ENCODE peak calls at places on chromosome 14, in six cellular contexts. B is mucosa of descending colon, G is fibroblast of the aortic adventitia, O is A549, L is esophagus squamous epithelium, D is kidney epithelial cell. H is an unnamed sample.

GRCh38 chr14:83164016-83164415 is 1630.4 kb upstream of the SEL1L start:
- DNase-seq in B (no peak), G (no peak), O (no peak), L (no peak), D (peak; percentile 75), H (no peak)

GRCh38 chr14:38125484-38125912 is 82.2 kb upstream of the SSTR1 start:
- DNase-seq in B (no peak), G (no peak), O (no peak), L (no peak), D (no peak), H (no peak)

GRCh38 chr14:77406718-77407117 is 16.6 kb downstream of the NOXRED1 start:
- DNase-seq in B (no peak), G (peak; percentile 50), O (no peak), L (no peak), D (no peak), H (no peak)

GRCh38 chr14:77641534-77642341 is 25.3 kb upstream of the SPTLC2 start:
- DNase-seq in B (peak; percentile 83), G (peak; percentile 76), O (peak; percentile 27), L (no peak), D (no peak), H (no peak)

GRCh38 chr14:55746533-55746932 is 166.5 kb downstream of the KTN1 start:
- DNase-seq in B (no peak), G (peak; percentile 14), O (no peak), L (no peak), D (no peak), H (no peak)

GRCh38 chr14:66330916-66331315 is 155.3 kb upstream of the CCDC196 start:
- DNase-seq in B (no peak), G (peak; percentile 37), O (no peak), L (no peak), D (no peak), H (no peak)

GRCh38 chr14:71141701-71142374 is 234.6 kb downstream of the PCNX1 start:
- DNase-seq in B (no peak), G (peak; percentile 58), O (no peak), L (no peak), D (no peak), H (no peak)

GRCh38 chr14:84468153-84468552 is 1061.8 kb upstream of the FLRT2 start:
- DNase-seq in B (no peak), G (no peak), O (no peak), L (no peak), D (no peak), H (no peak)

GRCh38 chr14:104882325-104882973 is 17.4 kb downstream of the CEP170B start:
- DNase-seq in B (peak; percentile 78), G (no peak), O (peak; percentile 62), L (no peak), D (no peak), H (no peak)

GRCh38 chr14:49483266-49483665 is 102.9 kb downstream of the RPS29 start:
- DNase-seq in B (no peak), G (no peak), O (no peak), L (no peak), D (no peak), H (no peak)

GRCh38 chr14:76961631-76962302 is 66.7 kb downstream of the IRF2BPL start:
- DNase-seq in B (peak; percentile 94), G (peak; percentile 90), O (peak; percentile 93), L (peak; percentile 61), D (peak; percentile 96), H (peak; percentile 81)

GRCh38 chr14:21106506-21107359 is 5.9 kb downstream of the TMEM253 start:
- DNase-seq in B (peak; percentile 80), G (peak; percentile 77), O (peak; percentile 87), L (no peak), D (no peak), H (no peak)

GRCh38 chr14:101357559-101358319 is 203.6 kb upstream of the DIO3 start:
- DNase-seq in B (no peak), G (no peak), O (no peak), L (no peak), D (no peak), H (peak; percentile 24)

GRCh38 chr14:65257405-65257804 is 155.1 kb upstream of the MAX start:
- DNase-seq in B (no peak), G (no peak), O (no peak), L (no peak), D (no peak), H (no peak)

GRCh38 chr14:55721353-55721752 is 141.3 kb downstream of the KTN1 start:
- DNase-seq in B (no peak), G (peak; percentile 97), O (peak; percentile 26), L (no peak), D (peak; percentile 83), H (no peak)

GRCh38 chr14:76955575-76956252 is 72.8 kb downstream of the IRF2BPL start:
- DNase-seq in B (no peak), G (no peak), O (peak; percentile 60), L (no peak), D (no peak), H (no peak)

GRCh38 chr14:60090864-60091519 is 731 bp upstream of the PCNX4 start:
- DNase-seq in B (no peak), G (peak; percentile 84), O (peak; percentile 58), L (peak; percentile 5), D (no peak), H (no peak)

GRCh38 chr14:77955816-77956796 is 156.2 kb downstream of the ADCK1 start:
- DNase-seq in B (no peak), G (no peak), O (no peak), L (no peak), D (no peak), H (no peak)

GRCh38 chr14:102046337-102047278 is 40.2 kb downstream of the HSP90AA1 start:
- DNase-seq in B (peak; percentile 89), G (peak; percentile 74), O (peak; percentile 81), L (no peak), D (no peak), H (no peak)

GRCh38 chr14:64113279-64113678 is 180.9 kb downstream of the ESR2 start:
- DNase-seq in B (peak; percentile 81), G (no peak), O (no peak), L (no peak), D (no peak), H (no peak)

GRCh38 chr14:102297436-102298170 is 7.4 kb downstream of the MOK start:
- DNase-seq in B (no peak), G (no peak), O (no peak), L (no peak), D (no peak), H (no peak)

GRCh38 chr14:80278293-80279037 is 67.2 kb upstream of the DIO2 start:
- DNase-seq in B (no peak), G (peak; percentile 89), O (peak; percentile 9), L (no peak), D (no peak), H (no peak)

GRCh38 chr14:47917344-47917954 is 242.0 kb upstream of the MDGA2 start:
- DNase-seq in B (no peak), G (peak; percentile 2), O (peak; percentile 3), L (no peak), D (no peak), H (no peak)

GRCh38 chr14:24437020-24437735 is 5.4 kb downstream of the SDR39U1 start:
- DNase-seq in B (no peak), G (no peak), O (no peak), L (no peak), D (no peak), H (no peak)
- TF ChIP-seq CTCF in B (no peak), G (no peak), O (no peak), L (no peak), D (no peak), H (peak; percentile 34)

GRCh38 chr14:73777420-73777819 is 63.2 kb upstream of the PNMA1 start:
- DNase-seq in B (no peak), G (no peak), O (no peak), L (no peak), D (no peak), H (no peak)
- TF ChIP-seq CTCF in B (no peak), G (no peak), O (no peak), L (no peak), D (peak; percentile 20), H (no peak)

DNA sequence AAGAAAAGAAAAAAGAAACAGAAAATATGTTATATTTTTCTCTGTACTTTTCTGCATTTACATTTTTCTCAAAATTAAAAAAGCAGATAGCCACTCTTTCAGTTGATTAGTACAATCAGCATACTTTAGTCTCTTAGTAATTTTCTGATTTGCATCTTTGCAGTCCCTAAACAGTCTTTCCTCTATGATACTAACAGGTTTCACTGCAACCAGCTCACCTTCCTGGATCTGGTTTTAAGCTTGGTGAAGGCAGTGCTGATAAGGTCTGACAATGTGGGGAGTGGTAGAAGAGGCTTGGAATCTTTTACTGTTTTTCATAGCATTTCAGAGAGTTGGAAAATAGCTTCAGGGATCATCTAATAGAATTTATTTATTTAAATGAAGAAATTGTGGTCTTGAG is 457.6 kb downstream of the ZFP36L1 start:
- DNase-seq in B (no peak), G (no peak), O (no peak), L (no peak), D (no peak), H (no peak)
- TF ChIP-seq CTCF in B (no peak), G (no peak), O (no peak), L (no peak), D (no peak), H (no peak)

DNA sequence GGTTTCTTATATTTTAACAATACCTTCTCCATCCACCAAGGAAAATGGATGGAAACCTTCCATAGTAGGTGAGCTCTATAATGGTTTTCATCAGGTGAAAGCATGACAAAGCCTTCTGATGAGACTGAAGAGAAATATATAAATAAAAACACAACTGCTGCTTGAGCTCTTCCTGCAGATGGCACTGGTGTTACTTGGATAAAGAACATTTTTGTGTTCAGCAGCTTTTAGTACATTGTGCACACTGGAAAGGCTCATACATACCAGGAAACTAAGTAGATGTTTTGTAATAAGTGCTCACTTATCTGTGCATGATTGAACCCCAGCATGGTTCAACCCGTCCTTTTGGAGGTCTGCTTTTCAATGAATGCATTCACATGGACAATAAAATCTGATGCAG is 357.3 kb upstream of the MIS18BP1 start:
- DNase-seq in B (no peak), G (no peak), O (peak; percentile 1), L (no peak), D (peak; percentile 10), H (no peak)
- TF ChIP-seq CTCF in B (no peak), G (no peak), O (no peak), L (peak; percentile 14), D (peak; percentile 40), H (peak; percentile 68)

GRCh38 chr14:22613091-22613695 is 15.1 kb downstream of the ABHD4 start:
- DNase-seq in B (no peak), G (peak; percentile 25), O (no peak), L (no peak), D (no peak), H (no peak)
- TF ChIP-seq CTCF in B (no peak), G (peak; percentile 38), O (no peak), L (no peak), D (peak; percentile 33), H (peak; percentile 34)

GRCh38 chr14:89219056-89219455 is 198.0 kb downstream of the FOXN3 start:
- DNase-seq in B (no peak), G (no peak), O (no peak), L (no peak), D (no peak), H (no peak)
- TF ChIP-seq CTCF in B (no peak), G (no peak), O (no peak), L (no peak), D (no peak), H (no peak)

DNA sequence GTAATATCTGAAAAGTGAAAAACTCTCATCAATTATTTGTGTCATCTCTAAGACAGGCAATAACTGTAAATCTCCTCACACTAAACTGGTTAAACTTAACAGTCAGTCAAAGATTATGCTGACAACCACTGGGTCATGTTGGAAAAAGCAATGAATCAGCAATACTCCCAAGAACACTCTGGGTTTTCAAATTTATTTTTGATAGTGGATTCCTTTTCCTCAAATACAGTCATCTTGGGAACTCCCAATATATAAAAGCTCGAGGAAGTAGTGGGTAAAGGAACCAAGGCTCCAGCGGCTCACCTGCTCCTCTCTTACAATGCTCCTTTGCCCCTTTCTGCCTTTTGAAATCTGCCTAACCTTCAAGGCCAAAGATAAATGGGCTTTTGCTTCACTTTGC is 70.0 kb downstream of the ARMH4 start:
- DNase-seq in B (no peak), G (peak; percentile 40), O (no peak), L (no peak), D (no peak), H (no peak)
- TF ChIP-seq CTCF in B (no peak), G (no peak), O (no peak), L (no peak), D (no peak), H (no peak)